ENCODE peak calls at places on chromosomes 13 and 19, in nine cellular contexts. X is epithelial cell of esophagus, M is HFF-Myc, V is mucosa of descending colon, R is heart right ventricle, U is neural crest cell, O is CD14-positive monocyte, S is PC-9, I is astrocyte of the spinal cord. A is an unnamed sample.

GRCh38 chr19:32041681-32042292 is 303.6 kb upstream of the ZNF507 start:
- DNase-seq in X (peak), U (peak), V (peak), O (no peak), M (no peak), I (peak), S (no peak), R (peak), A (peak)

GRCh38 chr19:5249526-5249925 is 91.1 kb downstream of the PTPRS start:
- DNase-seq in M (no peak), O (no peak), I (no peak), R (no peak), V (no peak), U (no peak), S (no peak), X (no peak), A (no peak)

GRCh38 chr19:54158812-54159351 is 639 bp downstream of the LENG1 start:
- DNase-seq in I (no peak), S (no peak), M (no peak), O (no peak), V (no peak), U (no peak), R (no peak), X (no peak), A (no peak)

GRCh38 chr19:3556978-3557460 is 367 bp downstream of the MFSD12 start:
- DNase-seq in U (no peak), V (no peak), R (no peak), M (no peak), S (peak), O (no peak), I (no peak), X (peak), A (no peak)

GRCh38 chr19:44051654-44052402 is at the start of gene ZNF223:
- DNase-seq in O (peak), R (peak), I (peak), S (peak), V (peak), M (peak), X (peak), U (peak), A (peak)

GRCh38 chr19:56092685-56093631 is 28.1 kb downstream of the ZNF787 start:
- DNase-seq in O (no peak), I (no peak), V (no peak), U (no peak), X (no peak), S (no peak), M (no peak), R (no peak), A (no peak)

GRCh38 chr19:40717325-40717879 is 490 bp downstream of the ITPKC start:
- DNase-seq in S (peak), U (no peak), X (peak), V (peak), R (no peak), I (no peak), M (no peak), O (no peak), A (no peak)

GRCh38 chr13:62320129-62320724 is 904.6 kb upstream of the PCDH20 start:
- DNase-seq in O (no peak), X (peak), U (no peak), I (peak), M (no peak), S (no peak), R (no peak), V (no peak), A (peak)

GRCh38 chr19:41323430-41324125 is 13.6 kb downstream of the CCDC97 start:
- DNase-seq in X (peak), R (peak), U (no peak), S (peak), V (no peak), M (peak), I (peak), O (peak), A (peak)

GRCh38 chr19:8001651-8001994 is 3.8 kb downstream of the ELAVL1 start:
- DNase-seq in X (no peak), S (no peak), I (no peak), R (no peak), O (no peak), M (no peak), V (no peak), U (no peak), A (no peak)

GRCh38 chr13:26895808-26896466 is 135.4 kb upstream of the GPR12 start:
- DNase-seq in V (no peak), I (no peak), R (no peak), M (no peak), X (no peak), O (no peak), S (no peak), U (no peak), A (no peak)

GRCh38 chr13:110298566-110299321 is 8.2 kb downstream of the COL4A1 start:
- DNase-seq in V (no peak), I (no peak), M (no peak), S (no peak), U (no peak), O (no peak), X (no peak), R (peak), A (no peak)

GRCh38 chr19:14002571-14003278 is 3.4 kb downstream of the RFX1 start:
- DNase-seq in O (no peak), X (no peak), V (no peak), M (no peak), R (no peak), U (no peak), S (no peak), I (no peak), A (no peak)

GRCh38 chr19:11736696-11737095 is 2.0 kb downstream of the ZNF823 start:
- DNase-seq in I (peak), O (no peak), U (no peak), V (peak), R (peak), S (peak), M (no peak), X (peak), A (no peak)

GRCh38 chr19:12954150-12954962 is 2.7 kb downstream of the GADD45GIP1 start:
- DNase-seq in O (no peak), V (no peak), S (no peak), I (no peak), M (no peak), X (peak), U (no peak), R (no peak), A (no peak)

GRCh38 chr19:2240881-2241760 is 4.5 kb downstream of the SF3A2 start:
- DNase-seq in M (no peak), V (no peak), X (peak), O (no peak), S (no peak), I (no peak), R (no peak), U (no peak), A (no peak)

GRCh38 chr13:67827992-67828391 is 597.9 kb upstream of the PCDH9 start:
- DNase-seq in V (no peak), U (no peak), R (no peak), X (no peak), S (no peak), O (no peak), I (peak), M (no peak), A (peak)

GRCh38 chr19:58395220-58395978 is at the start of gene RNF225:
- DNase-seq in U (no peak), M (no peak), I (no peak), O (peak), R (no peak), S (peak), V (peak), X (peak), A (no peak)

GRCh38 chr19:48558018-48558684 is 6.2 kb downstream of the SULT2B1 start:
- DNase-seq in R (peak), X (peak), U (no peak), M (no peak), S (peak), I (peak), O (no peak), V (peak), A (no peak)

GRCh38 chr19:46353730-46354528 is 7.0 kb downstream of the PPP5C start:
- DNase-seq in O (no peak), R (peak), X (no peak), V (no peak), U (no peak), S (no peak), M (no peak), I (no peak), A (no peak)

GRCh38 chr19:6828698-6829633 is 56.5 kb downstream of the VAV1 start:
- DNase-seq in M (no peak), X (peak), S (peak), U (no peak), R (no peak), V (peak), I (no peak), O (no peak), A (no peak)

GRCh38 chr19:38442736-38443135 is 9.2 kb downstream of the RYR1 start:
- DNase-seq in X (no peak), U (no peak), V (no peak), S (no peak), O (no peak), M (no peak), R (no peak), I (no peak), A (no peak)

GRCh38 chr19:29798783-29799182 is 13.0 kb upstream of the CCNE1 start:
- DNase-seq in M (no peak), O (no peak), I (no peak), U (no peak), S (no peak), V (no peak), R (no peak), X (peak), A (no peak)

GRCh38 chr13:111531505-111531904 is 211.1 kb downstream of the TEX29 start:
- DNase-seq in O (no peak), I (no peak), X (no peak), V (no peak), U (no peak), S (no peak), M (no peak), R (no peak), A (no peak)

GRCh38 chr13:56501750-56502149 is 639.0 kb upstream of the PRR20A start:
- DNase-seq in X (peak), M (no peak), U (no peak), O (no peak), S (no peak), I (no peak), R (no peak), V (no peak), A (no peak)

GRCh38 chr19:46660601-46661019 is 372 bp downstream of the DACT3 start:
- DNase-seq in O (no peak), U (no peak), X (no peak), R (no peak), M (no peak), I (no peak), S (no peak), V (peak), A (no peak)

GRCh38 chr13:53920916-53921315 is 892.3 kb downstream of the OLFM4 start:
- DNase-seq in I (no peak), S (no peak), O (no peak), V (no peak), R (no peak), U (no peak), X (no peak), M (no peak), A (no peak)

GRCh38 chr19:4009990-4010807 is 2.7 kb downstream of the PIAS4 start:
- DNase-seq in M (no peak), U (no peak), O (no peak), X (no peak), S (no peak), I (no peak), V (no peak), R (no peak), A (no peak)

GRCh38 chr13:105464249-105464648 is 1071.2 kb downstream of the EFNB2 start:
- DNase-seq in V (no peak), X (peak), R (no peak), I (peak), M (no peak), O (no peak), S (no peak), U (no peak), A (no peak)

GRCh38 chr13:31073859-31074718 is 87.6 kb downstream of the HSPH1 start:
- DNase-seq in X (peak), O (no peak), V (no peak), S (no peak), U (no peak), I (peak), R (no peak), M (no peak), A (no peak)

GRCh38 chr13:112987625-112988024 is 18.6 kb downstream of the MCF2L start:
- DNase-seq in M (no peak), O (no peak), I (no peak), V (no peak), X (no peak), R (no peak), U (no peak), S (no peak), A (no peak)

GRCh38 chr19:38831142-38831605 is 420 bp downstream of the ECH1 start:
- DNase-seq in M (no peak), U (peak), O (peak), S (peak), X (peak), V (peak), I (peak), R (peak), A (peak)

GRCh38 chr13:52809310-52809769 is 39.1 kb downstream of the PCDH8 start:
- DNase-seq in O (no peak), I (peak), V (peak), U (peak), M (peak), S (peak), X (peak), R (peak), A (no peak)

GRCh38 chr13:39012608-39013007 is 22.0 kb upstream of the STOML3 start:
- DNase-seq in X (no peak), S (no peak), I (no peak), U (no peak), M (no peak), O (no peak), R (no peak), V (no peak), A (no peak)
- TF ChIP-seq CTCF in X (peak), S (no peak), I (peak), U (peak), M (peak), O (no peak), R (no peak), V (no peak), A (peak)

DNA sequence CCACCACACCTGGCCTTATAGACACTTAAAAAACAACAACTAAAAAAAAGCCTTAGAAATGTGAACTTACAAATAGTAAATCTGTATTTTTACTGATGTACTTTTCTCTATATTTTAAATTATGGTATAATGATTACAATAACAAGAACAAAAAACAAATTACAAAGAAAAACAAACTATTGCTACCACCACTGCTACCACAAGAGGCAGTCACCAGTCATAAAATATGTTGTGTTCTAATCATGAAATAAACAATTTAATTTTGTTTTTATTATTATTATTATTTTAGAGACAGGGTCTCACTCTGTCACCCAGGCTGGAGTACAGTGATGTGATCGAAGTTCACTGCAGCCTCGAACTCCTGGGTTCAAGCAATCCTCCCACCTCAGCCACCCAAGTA is 72.2 kb downstream of the DIAPH3 start:
- DNase-seq in V (no peak), S (no peak), U (no peak), R (no peak), I (no peak), O (no peak), X (no peak), M (no peak), A (no peak)
- TF ChIP-seq CTCF in V (no peak), S (peak), U (peak), R (no peak), I (peak), O (no peak), X (peak), M (no peak), A (no peak)

GRCh38 chr19:16782719-16783118 is 46.5 kb upstream of the SIN3B start:
- DNase-seq in M (no peak), R (no peak), S (no peak), V (no peak), X (no peak), I (no peak), O (no peak), U (no peak), A (no peak)

GRCh38 chr19:16773939-16774338 is 54.3 kb downstream of the NWD1 start:
- DNase-seq in U (no peak), X (no peak), I (no peak), M (no peak), S (no peak), O (no peak), R (no peak), V (no peak), A (no peak)

GRCh38 chr19:16779539-16780163 is 49.5 kb upstream of the SIN3B start:
- DNase-seq in O (no peak), I (no peak), V (no peak), M (no peak), U (no peak), R (no peak), X (no peak), S (no peak), A (no peak)

GRCh38 chr19:16777811-16778210 is 51.4 kb upstream of the SIN3B start:
- DNase-seq in O (no peak), I (no peak), X (no peak), V (no peak), S (no peak), U (no peak), R (no peak), M (no peak), A (no peak)

GRCh38 chr19:16778796-16779411 is 50.3 kb upstream of the SIN3B start:
- DNase-seq in I (peak), O (peak), V (peak), R (peak), S (peak), M (peak), U (peak), X (peak), A (peak)
- TF ChIP-seq CTCF in I (peak), O (peak), V (no peak), R (peak), S (peak), M (peak), U (peak), X (peak), A (peak)

GRCh38 chr13:76223565-76223964 is 587.4 kb downstream of the LMO7 start:
- DNase-seq in V (no peak), M (no peak), X (no peak), U (no peak), O (no peak), R (no peak), S (no peak), I (no peak), A (no peak)
- TF ChIP-seq CTCF in V (no peak), M (peak), X (no peak), U (no peak), O (no peak), R (peak), S (no peak), I (no peak), A (no peak)

DNA sequence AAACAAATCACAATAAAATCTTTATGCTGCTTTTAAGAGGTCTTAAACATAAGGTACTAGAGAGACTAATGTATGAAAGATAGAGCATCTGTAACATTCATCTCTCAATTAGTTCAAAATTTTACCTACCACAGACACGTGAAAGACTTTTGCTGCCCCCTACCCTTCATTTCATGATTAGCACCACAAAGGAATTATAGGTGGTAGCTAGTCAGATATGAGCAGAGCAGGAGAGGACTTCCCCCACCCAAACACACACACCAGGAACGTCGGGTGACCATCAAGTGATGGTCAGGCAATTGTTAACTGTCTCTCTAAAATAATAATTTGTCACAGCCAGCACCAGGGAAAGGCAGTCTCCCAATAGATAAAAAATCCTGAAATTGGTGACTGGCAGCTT is 1531.7 kb upstream of the SPRY2 start:
- DNase-seq in S (peak), O (no peak), V (no peak), M (no peak), R (no peak), I (peak), X (peak), U (peak), A (peak)
- TF ChIP-seq CTCF in S (peak), O (no peak), V (no peak), M (no peak), R (peak), I (peak), X (peak), U (peak), A (peak)

DNA sequence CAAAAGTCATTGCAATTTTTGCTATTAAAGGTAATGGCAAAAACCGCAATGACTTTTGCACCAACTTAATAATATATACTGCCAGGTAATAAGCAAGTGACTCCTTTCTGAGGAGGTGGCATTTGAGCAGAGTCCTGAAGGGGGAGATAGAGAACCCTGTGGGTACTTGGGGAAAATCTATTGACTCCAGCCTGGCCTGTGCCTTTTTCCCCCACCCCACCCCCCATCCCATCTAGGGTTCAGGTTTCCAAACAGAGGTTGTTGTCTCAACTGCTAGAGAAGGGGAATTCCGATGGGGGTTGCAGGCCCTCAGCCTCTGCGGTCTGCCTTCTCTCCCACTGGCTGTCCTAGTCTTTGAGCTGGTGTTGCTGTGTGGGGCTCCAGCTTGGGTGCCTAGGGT is 11.5 kb downstream of the S1PR2 start:
- DNase-seq in R (no peak), S (peak), O (no peak), M (no peak), U (no peak), X (peak), V (peak), I (no peak), A (no peak)
- TF ChIP-seq CTCF in R (peak), S (peak), O (peak), M (peak), U (peak), X (peak), V (no peak), I (peak), A (peak)

GRCh38 chr19:33156354-33156753 is 24.4 kb downstream of the WDR88 start:
- DNase-seq in M (no peak), U (no peak), V (no peak), O (no peak), R (no peak), X (peak), I (no peak), S (no peak), A (no peak)
- TF ChIP-seq CTCF in M (no peak), U (no peak), V (no peak), O (no peak), R (no peak), X (no peak), I (no peak), S (no peak), A (no peak)

A was measured in astrocyte of the cerebellum.